ENCODE peak calls at places on chromosomes 16 and 17, in nine cellular contexts. J is colonic mucosa, H is OCI-LY7, U is psoas muscle, T is breast epithelium, S is heart right ventricle, I is body of pancreas, L is A673, V is neuronal stem cell. F is an unnamed sample.

GRCh38 chr17:78828470-78829185 is 12.0 kb downstream of the USP36 start:
- DNase-seq in J (no peak), H (no peak), U (peak; percentile 22), T (no peak), S (no peak), I (no peak), L (peak; percentile 56), V (no peak), F (no peak)

GRCh38 chr17:49214665-49215360 is 4.3 kb downstream of the ABI3 start:
- DNase-seq in J (no peak), H (no peak), U (no peak), T (peak; percentile 57), S (peak; percentile 32), I (peak; percentile 67), L (no peak), V (no peak), F (no peak)

GRCh38 chr17:81650951-81651350 is 5.4 kb downstream of the PDE6G start:
- DNase-seq in J (no peak), H (no peak), U (no peak), T (no peak), S (no peak), I (no peak), L (no peak), V (no peak), F (no peak)

GRCh38 chr17:36888236-36888957 is 48.9 kb upstream of the LHX1 start:
- DNase-seq in J (no peak), H (no peak), U (no peak), T (no peak), S (no peak), I (no peak), L (no peak), V (no peak), F (no peak)

GRCh38 chr16:6483634-6484033 is 849.0 kb upstream of the RBFOX1 start:
- DNase-seq in J (no peak), H (no peak), U (no peak), T (no peak), S (no peak), I (no peak), L (no peak), V (peak; percentile 32), F (no peak)

GRCh38 chr16:17238285-17239028 is 232.3 kb downstream of the XYLT1 start:
- DNase-seq in J (no peak), H (no peak), U (no peak), T (no peak), S (no peak), I (no peak), L (no peak), V (no peak), F (no peak)

GRCh38 chr16:1308036-1308976 is 1.1 kb upstream of the UBE2I start:
- DNase-seq in J (no peak), H (no peak), U (no peak), T (no peak), S (no peak), I (no peak), L (peak; percentile 73), V (no peak), F (no peak)

GRCh38 chr17:4542726-4543191 is 12.4 kb downstream of the MYBBP1A start:
- DNase-seq in J (no peak), H (no peak), U (no peak), T (no peak), S (no peak), I (no peak), L (no peak), V (no peak), F (no peak)

GRCh38 chr16:86457621-86458456 is 52.5 kb upstream of the FOXF1 start:
- DNase-seq in J (no peak), H (no peak), U (no peak), T (no peak), S (no peak), I (no peak), L (no peak), V (no peak), F (no peak)

GRCh38 chr17:74601944-74602572 is 10.0 kb upstream of the CD300LD start:
- DNase-seq in J (peak; percentile 29), H (peak; percentile 54), U (no peak), T (no peak), S (no peak), I (no peak), L (peak; percentile 18), V (peak; percentile 14), F (peak; percentile 38)

GRCh38 chr17:79188679-79189078 is 114.1 kb downstream of the ENGASE start:
- DNase-seq in J (no peak), H (no peak), U (no peak), T (no peak), S (no peak), I (no peak), L (no peak), V (no peak), F (no peak)

GRCh38 chr16:967546-968295 is 3.1 kb downstream of the LMF1 start:
- DNase-seq in J (no peak), H (no peak), U (no peak), T (no peak), S (no peak), I (no peak), L (no peak), V (no peak), F (no peak)

GRCh38 chr17:7552621-7553051 is 3.8 kb downstream of the TNFSF12 start:
- DNase-seq in J (no peak), H (peak; percentile 64), U (no peak), T (no peak), S (no peak), I (no peak), L (no peak), V (no peak), F (no peak)
- H3K4me1 ChIP-seq in J (peaks cover 8% of the 10 kb centered on the region), H (peaks cover 14% of the 10 kb centered on the region), U (peaks cover 2% of the 10 kb centered on the region), T (peaks cover 8% of the 10 kb centered on the region), S (peaks cover 17% of the 10 kb centered on the region), I (peaks cover 21% of the 10 kb centered on the region), L (peaks cover 3% of the 10 kb centered on the region), V (peaks cover 9% of the 10 kb centered on the region), F (no peaks in the 10 kb centered on the region)

GRCh38 chr17:41784207-41784744 is 2.2 kb downstream of the JUP start:
- DNase-seq in J (peak; percentile 60), H (no peak), U (peak; percentile 73), T (peak; percentile 45), S (peak; percentile 68), I (peak; percentile 38), L (peak; percentile 18), V (no peak), F (peak; percentile 58)

GRCh38 chr17:41785091-41785875 is 1.2 kb downstream of the JUP start:
- DNase-seq in J (peak; percentile 45), H (peak; percentile 73), U (peak; percentile 68), T (no peak), S (no peak), I (no peak), L (peak; percentile 51), V (peak; percentile 90), F (no peak)

GRCh38 chr17:41779954-41780353 is 6.6 kb downstream of the JUP start:
- DNase-seq in J (no peak), H (no peak), U (no peak), T (no peak), S (no peak), I (no peak), L (no peak), V (no peak), F (no peak)

GRCh38 chr17:41781404-41782110 is 5.0 kb downstream of the JUP start:
- DNase-seq in J (no peak), H (no peak), U (no peak), T (no peak), S (peak; percentile 56), I (no peak), L (no peak), V (no peak), F (no peak)

GRCh38 chr17:41782142-41782541 is 4.4 kb downstream of the JUP start:
- DNase-seq in J (no peak), H (no peak), U (peak; percentile 92), T (no peak), S (peak; percentile 75), I (no peak), L (no peak), V (no peak), F (no peak)
- H3K4me1 ChIP-seq in J (peaks cover 14% of the 10 kb centered on the region), H (peaks cover 34% of the 10 kb centered on the region), U (peaks cover 72% of the 10 kb centered on the region), T (peaks cover 7% of the 10 kb centered on the region), S (peaks cover 67% of the 10 kb centered on the region), I (peaks cover 69% of the 10 kb centered on the region), L (peaks cover 12% of the 10 kb centered on the region), V (peaks cover 19% of the 10 kb centered on the region), F (peaks cover 37% of the 10 kb centered on the region)

GRCh38 chr16:4874686-4875085 is 27.4 kb downstream of the UBN1 start:
- DNase-seq in J (no peak), H (no peak), U (no peak), T (no peak), S (no peak), I (peak; percentile 4), L (no peak), V (no peak), F (no peak)

GRCh38 chr16:4879049-4879448 is 31.8 kb downstream of the UBN1 start:
- DNase-seq in J (no peak), H (no peak), U (no peak), T (no peak), S (no peak), I (no peak), L (no peak), V (no peak), F (no peak)

GRCh38 chr16:4876646-4877297 is 29.5 kb downstream of the UBN1 start:
- DNase-seq in J (no peak), H (no peak), U (no peak), T (no peak), S (no peak), I (no peak), L (no peak), V (no peak), F (no peak)

GRCh38 chr16:4880006-4880580 is 32.8 kb downstream of the UBN1 start:
- DNase-seq in J (no peak), H (no peak), U (no peak), T (no peak), S (no peak), I (no peak), L (no peak), V (no peak), F (no peak)

DNA sequence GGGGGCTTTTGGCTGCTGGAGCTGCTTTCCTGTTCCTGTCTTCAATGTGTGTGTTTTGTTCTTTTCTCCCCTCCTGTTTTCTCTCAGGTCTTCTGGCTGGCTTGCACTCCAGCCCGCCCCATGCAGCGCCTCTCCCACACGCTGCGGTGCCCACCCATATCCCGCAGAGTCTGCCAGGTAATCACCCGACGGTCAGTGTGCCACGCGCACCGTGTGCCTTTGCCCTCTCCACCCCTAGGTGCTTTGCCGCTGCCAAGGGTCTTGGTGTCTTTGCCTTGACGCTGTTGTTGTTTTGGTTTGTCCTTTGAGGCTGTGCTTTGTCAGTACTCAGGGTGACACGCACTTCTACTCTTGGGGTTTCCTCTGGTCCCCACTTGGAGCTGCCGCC is 30.0 kb downstream of the UBN1 start:
- DNase-seq in J (no peak), H (no peak), U (no peak), T (no peak), S (no peak), I (no peak), L (no peak), V (no peak), F (no peak)
- H3K4me1 ChIP-seq in J (no peaks in the 10 kb centered on the region), H (no peaks in the 10 kb centered on the region), U (peaks cover under 1% of the 10 kb centered on the region), T (peaks cover 4% of the 10 kb centered on the region), S (peaks cover 6% of the 10 kb centered on the region), I (peaks cover 6% of the 10 kb centered on the region), L (no peaks in the 10 kb centered on the region), V (no peaks in the 10 kb centered on the region), F (no peaks in the 10 kb centered on the region)

DNA sequence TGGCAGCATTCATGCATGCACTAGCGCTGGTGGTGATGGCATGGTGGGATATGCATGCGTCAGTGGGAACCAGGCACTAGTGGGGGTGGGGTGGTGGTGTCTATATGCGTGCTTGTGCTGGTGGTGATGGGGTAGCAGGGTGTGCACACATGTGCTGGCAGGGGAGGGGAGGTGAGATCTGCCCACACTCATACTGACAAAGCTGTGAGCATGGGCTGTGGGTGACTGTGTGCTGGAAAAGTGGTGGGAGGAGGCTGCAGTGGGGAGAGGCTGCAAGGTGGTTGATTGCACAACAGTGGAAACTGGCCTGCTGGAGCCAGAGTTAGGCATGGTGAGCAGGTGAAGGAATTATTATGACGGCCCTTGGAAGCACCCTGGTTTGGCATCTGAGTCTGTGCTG is 31.3 kb upstream of the TEKT1 start:
- DNase-seq in J (no peak), H (no peak), U (no peak), T (no peak), S (no peak), I (no peak), L (no peak), V (no peak), F (no peak)
- H3K4me1 ChIP-seq in J (no peaks in the 10 kb centered on the region), H (peaks cover 13% of the 10 kb centered on the region), U (no peaks in the 10 kb centered on the region), T (no peaks in the 10 kb centered on the region), S (no peaks in the 10 kb centered on the region), I (no peaks in the 10 kb centered on the region), L (no peaks in the 10 kb centered on the region), V (no peaks in the 10 kb centered on the region), F (peaks cover 4% of the 10 kb centered on the region)